ENCODE peak calls at places on chromosomes 11 and 22, in five cellular contexts. U is brain microvascular endothelial cell, O is cardiac muscle cell, W is HCT116, P is GM23338. T is an unnamed sample.

GRCh38 chr22:31586137-31586920 is 75.7 kb downstream of the PISD start:
- DNase-seq in O (peak), P (no peak), W (no peak), U (peak), T (peak)

GRCh38 chr11:102267602-102268001 is 49.7 kb upstream of the BIRC3 start:
- DNase-seq in O (peak), U (peak), W (no peak), P (no peak), T (peak)

GRCh38 chr11:80462211-80462610 is 1021.4 kb upstream of the TENM4 start:
- DNase-seq in U (peak), O (no peak), P (no peak), W (no peak), T (peak)

GRCh38 chr11:108929241-108929640 is 264.4 kb downstream of the DDX10 start:
- DNase-seq in O (peak), P (no peak), W (peak), U (peak), T (peak)

GRCh38 chr22:33492210-33492651 is 428.0 kb downstream of the LARGE1 start:
- DNase-seq in W (no peak), O (no peak), U (no peak), P (peak), T (no peak)

GRCh38 chr11:19577849-19578619 is 134.6 kb upstream of the NAV2 start:
- DNase-seq in W (no peak), O (peak), P (no peak), U (peak), T (peak)

GRCh38 chr11:46392421-46393230 is 1.1 kb upstream of the CHRM4 start:
- DNase-seq in P (peak), U (peak), O (peak), W (no peak), T (peak)

GRCh38 chr11:92211576-92212167 is 12.9 kb upstream of the FAT3 start:
- DNase-seq in P (peak), W (no peak), U (peak), O (peak), T (peak)

GRCh38 chr11:15562230-15562629 is 447.5 kb downstream of the INSC start:
- DNase-seq in U (no peak), P (no peak), W (no peak), O (no peak), T (no peak)

GRCh38 chr11:94656968-94657367 is 89.8 kb downstream of the PIWIL4 start:
- DNase-seq in O (no peak), U (no peak), W (no peak), P (peak), T (no peak)

GRCh38 chr11:33248416-33248957 is 8.7 kb upstream of the HIPK3 start:
- DNase-seq in O (no peak), U (no peak), P (no peak), W (no peak), T (peak)

GRCh38 chr11:114399490-114399889 is 821 bp downstream of the C11orf71 start:
- DNase-seq in U (no peak), W (no peak), O (no peak), P (no peak), T (no peak)

GRCh38 chr11:63939351-63939920 is 634 bp downstream of the NAA40 start:
- DNase-seq in U (no peak), P (peak), W (no peak), O (peak), T (peak)

GRCh38 chr11:10413268-10413667 is 41.8 kb upstream of the AMPD3 start:
- DNase-seq in O (peak), P (no peak), W (peak), U (peak), T (peak)

GRCh38 chr22:46072030-46072881 is 78.1 kb upstream of the PPARA start:
- DNase-seq in U (no peak), P (peak), W (no peak), O (peak), T (peak)

DNA sequence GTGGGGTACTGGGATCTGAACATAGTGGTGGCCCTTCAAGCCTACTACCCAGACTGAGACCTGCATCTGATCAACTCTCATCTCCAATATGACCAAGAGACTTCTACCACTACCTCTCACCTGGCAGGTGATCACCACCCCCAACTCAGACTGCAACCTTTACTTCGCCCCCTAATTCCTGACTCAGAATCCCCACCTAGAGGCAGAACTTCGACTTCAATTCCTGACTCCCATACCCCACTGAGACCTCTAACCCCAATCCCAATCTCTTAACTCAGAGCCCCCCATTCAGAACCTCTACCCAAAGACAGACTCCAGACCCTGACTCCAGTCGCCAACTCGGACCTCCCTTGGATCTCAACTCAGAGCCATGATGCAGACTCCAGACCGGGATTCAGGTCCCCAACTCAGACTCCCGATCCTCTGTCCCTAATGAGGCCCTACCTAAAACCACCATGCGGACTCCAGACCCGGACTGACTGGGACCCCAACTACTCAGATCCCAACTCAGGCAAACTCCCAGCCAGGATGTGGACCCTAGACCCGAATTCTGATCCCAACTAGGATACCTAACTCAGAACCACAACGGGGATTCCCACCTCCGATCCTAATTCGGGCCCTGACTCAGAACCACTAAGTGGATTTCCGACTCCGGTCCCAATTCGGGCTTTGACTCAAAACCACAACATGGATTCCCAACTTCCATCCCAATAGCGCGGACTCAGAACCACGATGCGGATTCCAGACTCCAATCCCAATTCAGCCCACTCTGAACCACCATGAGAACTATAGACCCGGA is 1.2 kb downstream of the KCNQ1OT1 start:
- DNase-seq in P (peak), O (no peak), U (no peak), W (no peak), T (peak)
- TF ChIP-seq CTCF in P (peak), O (peak), U (peak), W (no peak), T (no peak)

DNA sequence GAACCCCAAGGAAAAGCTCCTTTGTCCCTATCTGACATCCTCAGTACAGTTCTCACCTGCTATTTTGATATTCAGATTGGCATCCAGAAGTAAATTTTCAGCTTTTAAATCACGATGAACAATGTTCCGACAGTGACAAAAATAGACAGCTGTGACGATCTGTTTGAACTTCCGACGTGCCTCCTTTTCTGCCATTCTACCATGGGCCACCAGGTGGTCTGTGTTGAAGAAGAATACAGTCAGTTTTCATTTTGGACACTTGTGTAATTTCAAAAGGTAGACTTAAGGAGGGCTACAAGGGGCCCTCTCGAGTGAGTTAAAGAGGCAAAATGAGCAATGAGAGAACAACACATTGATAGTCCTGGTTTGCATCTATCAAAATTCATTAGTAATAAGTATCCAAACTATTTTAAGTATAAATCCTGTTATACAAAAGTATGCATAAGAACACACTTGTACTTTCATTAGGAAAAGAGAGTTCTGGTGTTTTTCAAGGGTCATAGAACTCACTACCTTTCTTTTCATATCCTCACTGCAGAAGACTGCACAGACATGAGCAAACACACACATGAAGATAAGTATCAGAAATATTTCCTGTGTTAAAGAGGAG is 89.8 kb upstream of the APOA1 start:
- DNase-seq in P (no peak), U (peak), O (no peak), W (no peak), T (no peak)
- H3K4me3 ChIP-seq in P (no peak), U (no peak), O (no peak), W (no peak), T (no peak)

GRCh38 chr11:12409621-12410005 is 32.2 kb downstream of the PARVA start:
- DNase-seq in O (peak), U (no peak), W (no peak), P (no peak), T (no peak)

GRCh38 chr11:12411395-12411794 is 34.0 kb downstream of the PARVA start:
- DNase-seq in O (no peak), U (no peak), P (no peak), W (no peak), T (no peak)

GRCh38 chr11:12408156-12408770 is 30.9 kb downstream of the PARVA start:
- DNase-seq in P (no peak), O (no peak), W (no peak), U (no peak), T (no peak)

GRCh38 chr11:12411806-12412727 is 34.7 kb downstream of the PARVA start:
- DNase-seq in W (peak), P (peak), U (peak), O (peak), T (peak)

DNA sequence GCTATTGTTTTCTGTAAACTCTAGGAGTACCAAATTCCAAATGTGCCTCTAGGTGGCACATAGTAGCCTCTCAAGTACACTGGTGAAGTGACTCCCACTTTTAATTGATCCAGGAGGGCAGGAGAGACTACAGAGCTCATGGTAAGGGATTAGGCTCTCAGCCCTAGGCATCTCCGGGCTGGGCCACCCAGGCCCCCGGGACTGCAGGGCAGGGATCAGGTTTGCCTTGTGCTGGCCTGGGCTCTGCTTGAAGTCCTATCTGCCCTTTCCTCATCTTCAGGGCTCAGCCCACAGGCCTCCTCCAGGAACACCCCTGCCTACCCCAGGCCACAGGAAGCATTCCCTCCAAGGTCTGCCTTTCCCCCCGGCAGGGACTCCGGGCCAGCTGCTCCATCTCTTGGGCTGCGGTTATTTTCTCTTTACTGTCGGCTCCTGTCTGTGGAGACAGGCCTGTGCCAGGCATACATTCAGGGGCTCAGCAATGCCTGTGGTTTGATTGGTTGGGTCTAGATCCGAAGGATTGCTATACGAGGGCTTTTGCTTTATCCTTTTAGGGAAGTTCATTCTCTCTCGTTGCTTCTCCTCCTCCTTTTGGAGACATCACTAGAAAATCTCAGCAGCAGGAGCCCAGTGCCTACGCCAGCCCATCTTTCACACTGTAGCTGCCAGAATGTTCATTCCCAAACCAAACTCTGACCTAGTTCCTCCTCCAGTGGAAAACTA is 32.8 kb downstream of the PARVA start:
- DNase-seq in P (peak), W (no peak), O (peak), U (no peak), T (peak)
- TF ChIP-seq CTCF in P (peak), W (peak), O (no peak), U (peak), T (peak)

GRCh38 chr11:117584056-117584830 is 212.8 kb downstream of the DSCAML1 start:
- DNase-seq in U (peak), P (no peak), O (peak), W (no peak), T (no peak)
- H3K4me3 ChIP-seq in U (no peak), P (no peak), O (no peak), W (no peak), T (no peak)

GRCh38 chr22:25853902-25854301 is 111.9 kb downstream of the MYO18B start:
- DNase-seq in W (peak), P (peak), U (no peak), O (no peak), T (no peak)
- TF ChIP-seq CTCF in W (peak), P (peak), U (peak), O (no peak), T (no peak)

GRCh38 chr11:70079691-70080090 is 1.6 kb downstream of the ANO1 start:
- DNase-seq in O (no peak), W (no peak), U (no peak), P (no peak), T (no peak)
- H3K4me3 ChIP-seq in O (no peak), W (peak), U (no peak), P (no peak), T (no peak)

GRCh38 chr11:69715446-69715845 is 11.6 kb upstream of the FGF19 start:
- DNase-seq in P (no peak), W (no peak), O (no peak), U (no peak), T (no peak)

GRCh38 chr11:69716891-69717747 is 13.3 kb upstream of the FGF19 start:
- DNase-seq in U (no peak), W (no peak), P (no peak), O (no peak), T (no peak)

GRCh38 chr11:69718912-69719311 is 15.1 kb upstream of the FGF19 start:
- DNase-seq in W (no peak), O (no peak), P (no peak), U (no peak), T (no peak)

GRCh38 chr11:69716099-69716498 is 12.3 kb upstream of the FGF19 start:
- DNase-seq in O (no peak), U (no peak), W (no peak), P (no peak), T (no peak)

DNA sequence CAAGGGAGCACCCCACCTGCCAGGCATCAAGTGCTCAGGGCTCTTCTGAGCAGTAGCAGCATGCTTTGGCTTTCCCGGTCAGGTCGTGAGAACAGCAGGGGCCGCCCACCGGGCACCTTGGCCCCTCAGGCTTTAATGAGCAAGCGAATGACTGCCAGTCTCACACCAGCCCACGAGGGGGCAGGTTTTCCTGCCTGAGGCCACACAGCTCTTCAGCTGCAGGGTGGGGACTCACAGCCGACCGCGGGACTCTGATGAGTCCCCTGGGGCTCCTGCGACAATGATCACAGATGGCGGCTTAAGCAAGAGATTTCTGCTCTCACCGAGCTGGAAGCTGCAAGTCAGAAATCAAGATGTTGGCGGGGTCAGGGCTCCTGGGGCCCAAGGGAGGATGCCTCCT is 14.3 kb upstream of the FGF19 start:
- DNase-seq in O (peak), P (peak), W (no peak), U (peak), T (peak)
- TF ChIP-seq CTCF in O (peak), P (peak), W (peak), U (peak), T (peak)

GRCh38 chr11:61690706-61691377 is 10.7 kb downstream of the DAGLA start:
- DNase-seq in W (no peak), O (no peak), U (no peak), P (no peak), T (no peak)

GRCh38 chr11:61687420-61687819 is 7.2 kb downstream of the DAGLA start:
- DNase-seq in W (no peak), P (no peak), O (no peak), U (no peak), T (no peak)

GRCh38 chr11:61689164-61689496 is 8.9 kb downstream of the DAGLA start:
- DNase-seq in P (no peak), W (no peak), O (no peak), U (no peak), T (no peak)

GRCh38 chr11:61686469-61686868 is 6.3 kb downstream of the DAGLA start:
- DNase-seq in W (no peak), P (no peak), O (no peak), U (no peak), T (no peak)

GRCh38 chr11:61688368-61689163 is 8.4 kb downstream of the DAGLA start:
- DNase-seq in U (no peak), O (peak), P (no peak), W (no peak), T (peak)
- H3K4me3 ChIP-seq in U (no peak), O (no peak), P (no peak), W (no peak), T (no peak)

GRCh38 chr22:22709719-22710445 is 65.5 kb downstream of the GGTLC2 start:
- DNase-seq in O (no peak), U (no peak), P (peak), W (no peak), T (no peak)
- TF ChIP-seq CTCF in O (peak), U (peak), P (peak), W (peak), T (peak)

DNA sequence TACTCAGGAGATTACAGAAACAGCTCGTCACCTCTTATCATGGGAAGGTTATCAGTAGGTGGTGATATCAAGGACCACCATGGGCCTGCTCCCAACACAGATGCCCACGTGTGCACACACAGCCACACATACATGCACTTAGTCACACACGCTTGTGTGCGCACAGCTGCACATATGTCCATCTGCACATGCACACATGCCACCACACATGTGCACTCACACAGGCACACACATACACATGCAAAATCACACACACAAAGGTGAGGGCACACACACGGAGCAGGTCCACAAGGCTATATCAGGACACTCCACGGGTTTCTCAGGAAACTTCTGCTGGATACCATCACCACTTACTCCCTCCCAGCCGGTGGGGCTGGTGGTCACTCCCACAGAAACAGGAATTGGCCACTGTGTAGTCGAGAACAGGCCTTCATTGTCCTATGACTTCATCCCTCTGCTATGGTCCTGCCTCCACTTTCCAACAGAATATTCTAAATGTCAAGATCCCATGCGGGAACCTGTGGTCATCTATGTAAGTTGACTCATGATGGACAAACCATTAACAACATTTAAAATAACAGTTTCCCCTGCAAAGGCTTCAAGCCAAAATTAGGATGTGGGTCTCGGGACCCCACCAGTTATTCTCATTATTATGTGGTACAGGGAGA is 2.2 kb downstream of the C11orf24 start:
- DNase-seq in P (no peak), U (peak), W (no peak), O (peak), T (peak)
- H3K4me3 ChIP-seq in P (no peak), U (peak), W (no peak), O (no peak), T (peak)

T was measured in cardiac fibroblast.